ENCODE peak calls at places on chromosomes 1 and 21, in five cellular contexts. One of them, this sample, is unnamed.

GRCh38 chr1:11744287-11744686 is 8.4 kb downstream of the AGTRAP start:
- DNase-seq in testis: no peak
- DNase-seq in PC-3: no peak
- DNase-seq in fibroblast of lung: no peak
- DNase-seq in NB4: no peak
- DNase-seq in this sample: no peak

GRCh38 chr1:178682886-178683285 is 42.2 kb upstream of the RALGPS2 start:
- DNase-seq in testis: no peak
- DNase-seq in PC-3: no peak
- DNase-seq in fibroblast of lung: no peak
- DNase-seq in NB4: no peak
- DNase-seq in this sample: no peak

GRCh38 chr1:55062801-55063561 is 23.6 kb downstream of the PCSK9 start:
- DNase-seq in testis: no peak
- DNase-seq in PC-3: no peak
- DNase-seq in fibroblast of lung: no peak
- DNase-seq in NB4: no peak
- DNase-seq in this sample: no peak

GRCh38 chr21:31660134-31660565 is 657 bp downstream of the SOD1 start:
- DNase-seq in testis: peak
- DNase-seq in PC-3: peak
- DNase-seq in fibroblast of lung: peak
- DNase-seq in NB4: peak
- DNase-seq in this sample: peak

GRCh38 chr1:110581637-110582036 is 24.5 kb downstream of the KCNA2 start:
- DNase-seq in testis: no peak
- DNase-seq in PC-3: no peak
- DNase-seq in fibroblast of lung: no peak
- DNase-seq in NB4: no peak
- DNase-seq in this sample: no peak

GRCh38 chr1:171226757-171227370 is 21.4 kb upstream of the FMO1 start:
- DNase-seq in testis: peak
- DNase-seq in PC-3: peak
- DNase-seq in fibroblast of lung: peak
- DNase-seq in NB4: peak
- DNase-seq in this sample: peak

GRCh38 chr1:28915036-28915895 is 897 bp downstream of the EPB41 start:
- DNase-seq in testis: peak
- DNase-seq in PC-3: peak
- DNase-seq in fibroblast of lung: peak
- DNase-seq in NB4: peak
- DNase-seq in this sample: peak

GRCh38 chr1:207327994-207328393 is 6.5 kb downstream of the CD55 start:
- DNase-seq in testis: no peak
- DNase-seq in PC-3: peak
- DNase-seq in fibroblast of lung: peak
- DNase-seq in NB4: peak
- DNase-seq in this sample: peak

GRCh38 chr1:244451951-244452795 is 464 bp upstream of the ADSS2 start:
- DNase-seq in testis: peak
- DNase-seq in PC-3: peak
- DNase-seq in fibroblast of lung: peak
- DNase-seq in NB4: peak
- DNase-seq in this sample: peak

GRCh38 chr1:18816808-18817207 is 42.7 kb downstream of the TAS1R2 start:
- DNase-seq in testis: no peak
- DNase-seq in PC-3: no peak
- DNase-seq in fibroblast of lung: peak
- DNase-seq in NB4: no peak
- DNase-seq in this sample: peak

GRCh38 chr1:37244815-37245214 is 210.5 kb upstream of the GRIK3 start:
- DNase-seq in testis: no peak
- DNase-seq in PC-3: no peak
- DNase-seq in fibroblast of lung: no peak
- DNase-seq in NB4: no peak
- DNase-seq in this sample: no peak

GRCh38 chr1:214843281-214843680 is 239.3 kb upstream of the KCNK2 start:
- DNase-seq in testis: no peak
- DNase-seq in PC-3: peak
- DNase-seq in fibroblast of lung: no peak
- DNase-seq in NB4: no peak
- DNase-seq in this sample: no peak

DNA sequence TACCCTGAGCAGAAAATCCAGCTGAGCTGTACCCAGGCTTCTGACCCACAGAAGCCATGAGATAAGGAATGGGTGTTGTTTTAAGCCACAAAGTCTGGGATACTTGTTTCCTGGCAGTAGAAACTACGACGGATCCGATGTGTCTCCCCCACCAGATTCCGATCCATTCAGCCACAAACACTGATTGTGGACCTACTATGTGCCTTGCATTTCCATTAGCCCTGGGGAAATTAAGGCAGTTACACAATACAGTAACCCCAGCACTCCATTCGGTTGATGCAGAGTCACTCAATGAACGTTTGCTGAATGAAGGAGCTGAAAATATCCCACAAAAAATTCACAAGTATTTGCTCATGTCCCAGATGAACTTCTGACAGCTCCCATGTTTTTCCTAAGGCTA is 29.8 kb upstream of the KAZN start:
- DNase-seq in testis: no peak
- DNase-seq in PC-3: no peak
- DNase-seq in fibroblast of lung: no peak
- DNase-seq in NB4: no peak
- DNase-seq in this sample: no peak
- H3K4me3 ChIP-seq in testis: no peak
- H3K4me3 ChIP-seq in PC-3: no peak
- H3K4me3 ChIP-seq in fibroblast of lung: no peak
- H3K4me3 ChIP-seq in NB4: no peak
- H3K4me3 ChIP-seq in this sample: no peak

GRCh38 chr21:37365657-37366487 is 701 bp upstream of the DYRK1A start:
- DNase-seq in testis: peak
- DNase-seq in PC-3: peak
- DNase-seq in fibroblast of lung: peak
- DNase-seq in NB4: peak
- DNase-seq in this sample: peak
- TF ChIP-seq CTCF in testis: no peak
- TF ChIP-seq CTCF in PC-3: no peak
- TF ChIP-seq CTCF in fibroblast of lung: no peak
- TF ChIP-seq CTCF in NB4: no peak
- TF ChIP-seq CTCF in this sample: no peak

DNA sequence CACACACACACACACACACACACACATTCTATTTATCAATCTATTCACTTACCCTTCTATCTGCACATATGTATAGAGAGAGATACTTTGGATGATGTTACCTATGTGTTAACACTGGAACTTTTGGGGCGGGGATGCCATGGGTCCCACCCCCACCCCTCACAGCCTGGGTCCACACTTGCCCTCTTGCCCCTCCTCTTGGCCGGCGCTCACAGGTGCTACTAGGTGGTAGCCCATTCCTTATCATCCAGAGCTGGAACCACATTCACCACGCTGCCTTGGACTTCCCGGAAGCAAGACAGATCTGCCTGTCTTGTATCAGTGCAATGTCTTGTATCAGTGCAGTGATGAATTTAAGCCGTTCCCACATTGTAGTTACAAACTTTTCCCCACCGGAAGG is 85.1 kb downstream of the LBR start:
- DNase-seq in testis: no peak
- DNase-seq in PC-3: no peak
- DNase-seq in fibroblast of lung: no peak
- DNase-seq in NB4: no peak
- DNase-seq in this sample: no peak
- H3K4me3 ChIP-seq in testis: no peak
- H3K4me3 ChIP-seq in PC-3: no peak
- H3K4me3 ChIP-seq in fibroblast of lung: no peak
- H3K4me3 ChIP-seq in NB4: no peak
- H3K4me3 ChIP-seq in this sample: no peak

GRCh38 chr1:234583755-234584430 is 26.1 kb downstream of the IRF2BP2 start:
- DNase-seq in testis: no peak
- DNase-seq in PC-3: no peak
- DNase-seq in fibroblast of lung: no peak
- DNase-seq in NB4: no peak
- DNase-seq in this sample: no peak

GRCh38 chr1:234584431-234584805 is 25.6 kb downstream of the IRF2BP2 start:
- DNase-seq in testis: no peak
- DNase-seq in PC-3: no peak
- DNase-seq in fibroblast of lung: no peak
- DNase-seq in NB4: no peak
- DNase-seq in this sample: no peak

GRCh38 chr1:234585333-234586055 is 24.5 kb downstream of the IRF2BP2 start:
- DNase-seq in testis: no peak
- DNase-seq in PC-3: no peak
- DNase-seq in fibroblast of lung: peak
- DNase-seq in NB4: no peak
- DNase-seq in this sample: no peak

GRCh38 chr1:234586304-234586703 is 23.7 kb downstream of the IRF2BP2 start:
- DNase-seq in testis: no peak
- DNase-seq in PC-3: no peak
- DNase-seq in fibroblast of lung: no peak
- DNase-seq in NB4: no peak
- DNase-seq in this sample: no peak

DNA sequence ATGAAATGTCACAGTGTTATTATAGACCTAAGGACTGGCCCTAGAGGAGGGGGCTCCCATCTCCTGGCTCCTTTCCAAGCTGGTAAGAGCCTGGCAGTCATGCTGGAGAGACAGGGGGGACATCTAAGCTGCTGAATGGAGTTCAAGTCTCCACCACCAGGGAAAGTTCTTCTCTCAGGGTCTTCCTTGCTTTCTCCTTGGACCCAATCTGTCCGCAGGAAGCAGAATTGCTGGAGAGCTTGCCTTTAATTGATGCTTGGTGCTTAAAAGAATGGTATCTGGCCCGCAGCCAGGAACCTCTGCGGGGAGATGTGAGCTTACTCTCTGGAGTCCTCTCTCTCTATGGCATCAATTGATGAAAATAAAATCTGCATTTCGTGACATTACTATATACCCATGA is 25.1 kb downstream of the IRF2BP2 start:
- DNase-seq in testis: no peak
- DNase-seq in PC-3: no peak
- DNase-seq in fibroblast of lung: peak
- DNase-seq in NB4: no peak
- DNase-seq in this sample: peak
- TF ChIP-seq CTCF in testis: no peak
- TF ChIP-seq CTCF in PC-3: no peak
- TF ChIP-seq CTCF in fibroblast of lung: no peak
- TF ChIP-seq CTCF in NB4: no peak
- TF ChIP-seq CTCF in this sample: no peak

GRCh38 chr1:224333309-224333926 is 3.4 kb upstream of the NVL start:
- DNase-seq in testis: no peak
- DNase-seq in PC-3: peak
- DNase-seq in fibroblast of lung: peak
- DNase-seq in NB4: peak
- DNase-seq in this sample: peak
- H3K4me3 ChIP-seq in testis: no peak
- H3K4me3 ChIP-seq in PC-3: peak
- H3K4me3 ChIP-seq in fibroblast of lung: no peak
- H3K4me3 ChIP-seq in NB4: no peak
- H3K4me3 ChIP-seq in this sample: no peak

GRCh38 chr1:232953176-232953524 is 2.7 kb downstream of the NTPCR start:
- DNase-seq in testis: no peak
- DNase-seq in PC-3: no peak
- DNase-seq in fibroblast of lung: no peak
- DNase-seq in NB4: no peak
- DNase-seq in this sample: no peak
- TF ChIP-seq CTCF in testis: peak
- TF ChIP-seq CTCF in PC-3: peak
- TF ChIP-seq CTCF in fibroblast of lung: no peak
- TF ChIP-seq CTCF in NB4: no peak
- TF ChIP-seq CTCF in this sample: no peak

GRCh38 chr1:221728037-221728505 is 13.8 kb downstream of the DUSP10 start:
- DNase-seq in testis: no peak
- DNase-seq in PC-3: no peak
- DNase-seq in fibroblast of lung: no peak
- DNase-seq in NB4: no peak
- DNase-seq in this sample: no peak

GRCh38 chr1:221735976-221736375 is 5.9 kb downstream of the DUSP10 start:
- DNase-seq in testis: no peak
- DNase-seq in PC-3: no peak
- DNase-seq in fibroblast of lung: no peak
- DNase-seq in NB4: no peak
- DNase-seq in this sample: no peak

GRCh38 chr1:221734187-221734586 is 7.7 kb downstream of the DUSP10 start:
- DNase-seq in testis: no peak
- DNase-seq in PC-3: no peak
- DNase-seq in fibroblast of lung: no peak
- DNase-seq in NB4: no peak
- DNase-seq in this sample: no peak

GRCh38 chr1:221729771-221730170 is 12.1 kb downstream of the DUSP10 start:
- DNase-seq in testis: no peak
- DNase-seq in PC-3: no peak
- DNase-seq in fibroblast of lung: no peak
- DNase-seq in NB4: no peak
- DNase-seq in this sample: peak

GRCh38 chr1:221732052-221732451 is 9.8 kb downstream of the DUSP10 start:
- DNase-seq in testis: no peak
- DNase-seq in PC-3: no peak
- DNase-seq in fibroblast of lung: no peak
- DNase-seq in NB4: no peak
- DNase-seq in this sample: no peak
- H3K4me3 ChIP-seq in testis: no peak
- H3K4me3 ChIP-seq in PC-3: no peak
- H3K4me3 ChIP-seq in fibroblast of lung: no peak
- H3K4me3 ChIP-seq in NB4: no peak
- H3K4me3 ChIP-seq in this sample: no peak

DNA sequence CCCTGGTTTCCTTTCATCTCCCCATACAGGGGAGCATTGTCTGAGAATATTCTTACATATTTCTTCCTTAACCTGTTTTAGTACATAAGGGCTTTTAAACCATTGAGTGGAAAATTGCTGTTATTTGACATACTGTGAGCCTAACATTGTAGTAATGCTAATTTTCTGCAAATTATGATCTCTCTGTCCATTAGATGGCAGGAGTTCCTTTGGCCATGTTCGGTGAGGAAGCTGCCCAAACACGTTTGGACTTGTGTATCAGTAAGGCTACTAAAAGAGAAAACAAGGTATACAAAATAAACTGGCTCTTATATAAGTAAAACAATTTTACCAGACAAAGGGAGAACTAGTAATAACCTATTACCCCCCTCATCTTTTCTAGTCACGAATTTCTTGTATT is 29.2 kb downstream of the CDC7 start:
- DNase-seq in testis: no peak
- DNase-seq in PC-3: peak
- DNase-seq in fibroblast of lung: peak
- DNase-seq in NB4: peak
- DNase-seq in this sample: peak
- TF ChIP-seq CTCF in testis: no peak
- TF ChIP-seq CTCF in PC-3: peak
- TF ChIP-seq CTCF in fibroblast of lung: peak
- TF ChIP-seq CTCF in NB4: no peak
- TF ChIP-seq CTCF in this sample: peak

DNA sequence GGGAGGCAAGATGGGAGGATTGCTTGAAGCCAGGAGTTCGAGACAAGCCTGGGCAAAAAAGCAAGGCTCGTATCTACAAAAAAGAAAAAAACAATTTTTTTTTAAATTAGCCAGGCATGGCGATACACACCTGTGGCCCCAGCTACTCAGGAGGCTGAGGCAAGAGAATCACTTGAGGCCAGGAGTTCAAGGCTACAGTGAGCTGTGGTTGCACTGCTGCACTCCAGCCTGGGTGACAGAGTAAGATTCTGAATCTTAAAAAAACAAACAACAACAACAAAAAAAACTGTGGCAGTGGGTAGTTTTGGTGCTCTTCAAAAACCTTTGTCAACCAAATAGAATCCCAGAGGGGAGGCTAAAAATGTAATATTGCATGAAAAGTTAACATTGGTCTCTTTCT is 734 bp downstream of the PTPN22 start:
- DNase-seq in testis: no peak
- DNase-seq in PC-3: no peak
- DNase-seq in fibroblast of lung: no peak
- DNase-seq in NB4: no peak
- DNase-seq in this sample: no peak
- H3K4me3 ChIP-seq in testis: no peak
- H3K4me3 ChIP-seq in PC-3: no peak
- H3K4me3 ChIP-seq in fibroblast of lung: no peak
- H3K4me3 ChIP-seq in NB4: peak
- H3K4me3 ChIP-seq in this sample: no peak

This sample was measured in choroid plexus epithelial cell.